ENCODE peak calls at places on chromosomes 5 and 9, in seven cellular contexts. M, R, O, C, N, Y and X are unnamed samples.

GRCh38 chr5:124743534-124744169 is 2.8 kb downstream of the ZNF608 start:
- DNase-seq in C (peak), R (no peak), M (no peak), N (peak), O (no peak), Y (peak), X (no peak)

GRCh38 chr9:12817702-12818101 is 42.9 kb downstream of the LURAP1L start:
- DNase-seq in C (no peak), N (no peak), M (no peak), R (peak), Y (peak), O (no peak), X (no peak)

GRCh38 chr9:131539223-131539923 is 6.0 kb upstream of the PRRT1B start:
- DNase-seq in M (no peak), C (no peak), O (no peak), Y (no peak), R (no peak), N (no peak), X (no peak)

GRCh38 chr5:759781-760362 is 24.7 kb downstream of the ZDHHC11B start:
- DNase-seq in N (no peak), C (no peak), Y (peak), O (no peak), M (no peak), R (no peak), X (no peak)

GRCh38 chr9:129273941-129274709 is 96.1 kb upstream of the IER5L start:
- DNase-seq in R (peak), Y (no peak), C (no peak), N (no peak), O (no peak), M (peak), X (no peak)

GRCh38 chr9:124281934-124282351 is 24.2 kb downstream of the NEK6 start:
- DNase-seq in Y (no peak), C (no peak), M (no peak), R (peak), O (no peak), N (no peak), X (no peak)

GRCh38 chr5:59186623-59187022 is 603.7 kb downstream of the RAB3C start:
- DNase-seq in M (no peak), Y (no peak), R (no peak), C (no peak), N (no peak), O (no peak), X (no peak)

GRCh38 chr9:124531115-124531514 is 23.9 kb upstream of the NR5A1 start:
- DNase-seq in N (no peak), O (no peak), Y (no peak), M (no peak), C (no peak), R (no peak), X (no peak)

GRCh38 chr9:96113045-96113444 is 188.9 kb downstream of the HSD17B3 start:
- DNase-seq in Y (no peak), C (no peak), N (no peak), O (no peak), R (no peak), M (no peak), X (no peak)

GRCh38 chr5:157308826-157309465 is 43.0 kb downstream of the CYFIP2 start:
- DNase-seq in M (no peak), Y (no peak), O (peak), R (no peak), C (peak), N (no peak), X (no peak)

DNA sequence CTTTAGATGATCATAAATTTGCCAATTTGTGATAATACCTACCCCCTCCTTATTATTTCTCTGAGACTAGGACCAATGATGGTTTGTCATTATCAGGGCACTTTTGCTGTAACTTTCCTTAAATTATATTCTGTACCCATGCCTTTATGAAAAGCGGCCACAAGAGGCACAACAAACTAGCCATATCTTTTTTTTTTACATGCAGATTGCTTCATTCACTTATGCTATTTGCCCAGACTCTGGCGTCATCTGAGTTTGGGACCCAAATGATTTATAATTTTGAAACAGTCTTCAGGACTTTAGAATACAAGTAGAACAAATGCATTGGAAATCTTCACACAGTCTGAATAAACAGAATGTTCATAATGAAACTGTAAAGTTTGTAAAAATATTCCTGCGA is 408.1 kb downstream of the MAT2B start:
- DNase-seq in M (no peak), Y (no peak), C (peak), R (no peak), O (no peak), N (no peak), X (no peak)
- TF ChIP-seq CTCF in M (no peak), Y (no peak), C (no peak), R (no peak), O (peak), N (peak), X (no peak)

DNA sequence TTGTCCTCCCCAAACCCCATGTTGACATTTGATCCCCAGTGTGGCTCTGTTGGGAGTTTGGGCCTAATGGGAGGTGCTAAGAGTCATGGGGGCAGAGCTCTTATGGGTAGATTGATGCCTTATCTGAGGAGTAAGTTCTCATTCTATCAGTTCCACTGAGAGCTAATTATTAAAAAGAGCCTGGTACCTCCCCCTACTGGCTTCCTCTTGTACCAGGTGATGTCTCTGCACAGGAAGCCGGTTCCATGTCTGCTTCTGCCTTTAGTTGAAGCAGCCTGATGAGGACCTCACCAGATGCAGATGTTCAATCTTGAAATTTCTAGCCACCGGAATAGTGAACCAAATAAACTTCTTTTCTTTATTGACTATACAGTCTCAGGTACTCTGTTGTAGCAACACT is 10.8 kb downstream of the GABRB2 start:
- DNase-seq in N (peak), C (peak), R (no peak), Y (peak), M (no peak), O (no peak), X (no peak)
- TF ChIP-seq CTCF in N (peak), C (peak), R (no peak), Y (peak), M (no peak), O (no peak), X (no peak)

GRCh38 chr5:73945505-73945904 is 319.5 kb downstream of the ARHGEF28 start:
- DNase-seq in R (no peak), Y (no peak), O (no peak), N (peak), C (peak), M (no peak), X (no peak)
- TF ChIP-seq CTCF in R (peak), Y (peak), O (peak), N (peak), C (peak), M (no peak), X (peak)

GRCh38 chr5:64213568-64213967 is 47.9 kb downstream of the RNF180 start:
- DNase-seq in N (no peak), O (no peak), C (no peak), M (no peak), Y (no peak), R (no peak), X (no peak)

GRCh38 chr5:64209353-64209752 is 43.7 kb downstream of the RNF180 start:
- DNase-seq in O (no peak), Y (no peak), M (no peak), C (no peak), R (no peak), N (no peak), X (no peak)

GRCh38 chr5:64206653-64207052 is 41.0 kb downstream of the RNF180 start:
- DNase-seq in N (peak), M (no peak), O (no peak), Y (no peak), C (no peak), R (no peak), X (no peak)

GRCh38 chr5:64210866-64211265 is 45.2 kb downstream of the RNF180 start:
- DNase-seq in O (peak), M (no peak), C (no peak), R (no peak), N (no peak), Y (peak), X (no peak)

DNA sequence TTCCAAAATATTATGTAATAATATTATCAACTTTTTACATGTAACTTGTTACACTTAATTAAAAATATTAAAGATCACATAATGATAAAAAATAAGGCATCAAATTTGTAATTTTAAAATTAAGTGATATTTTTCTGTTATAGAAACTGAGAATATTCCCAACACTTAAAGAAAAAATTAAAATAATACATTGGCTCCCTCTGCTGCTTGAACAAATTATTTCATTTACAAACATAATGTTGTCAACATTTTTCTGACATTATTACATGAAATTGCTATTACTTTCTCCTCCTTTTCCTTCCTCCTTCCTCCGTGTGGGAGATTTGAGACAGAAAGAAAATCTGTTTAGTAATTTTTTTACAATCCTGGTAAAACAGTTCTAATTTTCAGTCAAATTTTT is 42.3 kb downstream of the RNF180 start:
- DNase-seq in O (no peak), C (no peak), R (no peak), N (no peak), M (no peak), Y (no peak), X (no peak)
- TF ChIP-seq CTCF in O (no peak), C (no peak), R (peak), N (peak), M (no peak), Y (peak), X (peak)

DNA sequence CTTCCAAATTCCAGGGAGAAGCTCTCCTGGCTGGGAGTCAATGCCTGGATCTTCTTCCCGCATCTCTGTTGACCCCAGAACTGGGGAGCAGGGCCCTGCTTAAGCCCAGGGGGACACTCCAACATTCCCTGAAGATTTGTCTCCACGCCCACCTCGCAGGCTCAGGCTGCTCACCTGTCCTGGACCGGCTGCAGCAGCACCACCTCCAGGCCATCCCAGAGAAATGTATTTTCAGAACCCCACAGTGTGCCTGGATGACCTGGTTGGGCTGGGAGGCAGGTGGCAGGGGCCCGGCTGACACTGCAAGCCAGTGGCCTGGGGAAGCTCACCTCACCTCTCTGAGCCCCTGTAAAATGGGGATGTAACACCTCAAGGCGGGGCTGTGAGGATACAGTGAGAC is 27.1 kb upstream of the ZBTB43 start:
- DNase-seq in Y (peak), R (no peak), C (no peak), N (peak), M (no peak), O (no peak), X (no peak)
- TF ChIP-seq CTCF in Y (peak), R (no peak), C (peak), N (peak), M (no peak), O (no peak), X (no peak)

GRCh38 chr5:143648696-143649095 is 163.3 kb upstream of the HMHB1 start:
- DNase-seq in R (no peak), N (no peak), M (no peak), O (no peak), C (peak), Y (no peak), X (peak)
- TF ChIP-seq CTCF in R (peak), N (no peak), M (no peak), O (no peak), C (peak), Y (no peak), X (peak)

GRCh38 chr5:75167345-75167744 is 69.3 kb downstream of the ANKRD31 start:
- DNase-seq in O (no peak), Y (peak), M (no peak), N (peak), C (peak), R (no peak), X (no peak)
- TF ChIP-seq CTCF in O (peak), Y (peak), M (no peak), N (peak), C (no peak), R (no peak), X (peak)

GRCh38 chr9:34126207-34127034 is at the start of gene DCAF12:
- DNase-seq in Y (peak), C (peak), N (peak), M (peak), R (peak), O (peak), X (peak)
- TF ChIP-seq CTCF in Y (peak), C (no peak), N (peak), M (no peak), R (no peak), O (no peak), X (no peak)